ENCODE peak calls at places on chromosomes 16 and 17, in ten cellular contexts. I is activated CD4-positive, CD25-positive, alpha-beta regulatory T cell; H is fibroblast of the aortic adventitia; B is heart right ventricle; F is NCI-H460; D is sigmoid colon; J is A549; Z is caudate nucleus; A is DMS 273 treated with DMSO at 0.1 percent for 48 hours; M is CD4-positive, alpha-beta T cell. P is an unnamed sample.

GRCh38 chr17:75856062-75856681 is 1.0 kb upstream of the WBP2 start:
- DNase-seq in Z (no peak), I (no peak), B (no peak), J (peak), D (no peak), M (no peak), F (no peak), H (peak), A (peak), P (peak)

GRCh38 chr16:73339821-73340220 is 291.9 kb upstream of the ZFHX3 start:
- DNase-seq in J (no peak), D (no peak), A (no peak), B (no peak), F (no peak), H (no peak), Z (no peak), M (no peak), I (no peak), P (no peak)

GRCh38 chr16:23952128-23953041 is 116.6 kb downstream of the PRKCB start:
- DNase-seq in I (no peak), M (no peak), Z (peak), J (no peak), A (no peak), H (no peak), F (no peak), B (no peak), D (no peak), P (no peak)

GRCh38 chr16:70430667-70431536 is 8.0 kb downstream of the ST3GAL2 start:
- DNase-seq in A (no peak), B (peak), I (no peak), H (no peak), F (no peak), Z (no peak), D (no peak), M (peak), J (no peak), P (no peak)

GRCh38 chr17:77882481-77883212 is 75.9 kb upstream of the TNRC6C start:
- DNase-seq in F (peak), H (peak), A (no peak), M (peak), Z (no peak), J (no peak), B (peak), I (peak), D (peak), P (no peak)

GRCh38 chr16:81265658-81266451 is 27.4 kb downstream of the BCO1 start:
- DNase-seq in D (peak), A (no peak), F (no peak), B (peak), Z (no peak), H (peak), J (no peak), I (no peak), M (no peak), P (no peak)

GRCh38 chr17:16287563-16288027 is 65.7 kb downstream of the CENPV start:
- DNase-seq in I (no peak), B (no peak), F (peak), H (peak), M (no peak), A (no peak), D (no peak), J (no peak), Z (no peak), P (no peak)

GRCh38 chr17:2849327-2849670 is 53.1 kb downstream of the RAP1GAP2 start:
- DNase-seq in D (no peak), F (no peak), B (no peak), I (no peak), H (no peak), J (no peak), M (no peak), Z (no peak), A (no peak), P (no peak)

GRCh38 chr16:23107117-23107516 is 42.1 kb downstream of the USP31 start:
- DNase-seq in J (no peak), F (no peak), H (no peak), D (no peak), Z (no peak), B (no peak), A (no peak), I (no peak), M (no peak), P (no peak)

GRCh38 chr17:16622540-16623277 is 30.9 kb downstream of the ZNF624 start:
- DNase-seq in Z (no peak), H (no peak), B (no peak), M (no peak), D (no peak), J (no peak), F (no peak), I (no peak), A (no peak), P (no peak)

GRCh38 chr16:19400709-19401108 is 17.0 kb upstream of the TMC5 start:
- DNase-seq in M (no peak), B (no peak), H (no peak), J (no peak), D (no peak), F (no peak), Z (no peak), I (no peak), A (no peak), P (no peak)

GRCh38 chr17:74654742-74655141 is 31.2 kb upstream of the CD300E start:
- DNase-seq in M (no peak), I (no peak), D (no peak), Z (no peak), F (no peak), A (no peak), J (no peak), H (no peak), B (no peak), P (no peak)

GRCh38 chr16:74521691-74522090 is 85.2 kb downstream of the GLG1 start:
- DNase-seq in M (no peak), Z (peak), F (no peak), B (peak), D (no peak), H (peak), A (peak), J (no peak), I (no peak), P (no peak)

GRCh38 chr17:20721151-20721550 is 141.6 kb downstream of the CDRT15L2 start:
- DNase-seq in B (no peak), A (no peak), M (no peak), D (no peak), H (peak), I (no peak), F (no peak), J (no peak), Z (no peak), P (no peak)

GRCh38 chr17:81181811-81182185 is 15.8 kb upstream of the AATK start:
- DNase-seq in B (no peak), A (no peak), M (no peak), J (no peak), D (no peak), H (no peak), F (no peak), I (no peak), Z (no peak), P (no peak)